ENCODE peak calls at places on chromosomes 4 and X, in nine cellular contexts. One of them, this sample, is unnamed.

GRCh38 chr4:89251396-89251795 is 56.2 kb downstream of the GPRIN3 start:
- DNase-seq in HCT116: no peak
- DNase-seq in neural progenitor cell: no peak
- DNase-seq in PC-3: no peak
- DNase-seq in hepatocyte: no peak
- DNase-seq in GM23338: no peak
- DNase-seq in GM23248: no peak
- DNase-seq in OCI-LY7: no peak
- DNase-seq in SK-N-SH: no peak
- DNase-seq in this sample: no peak

GRCh38 chr4:176709417-176709816 is 83.3 kb downstream of the VEGFC start:
- DNase-seq in SK-N-SH: no peak
- DNase-seq in OCI-LY7: no peak
- DNase-seq in hepatocyte: no peak
- DNase-seq in GM23338: no peak
- DNase-seq in HCT116: no peak
- DNase-seq in GM23248: no peak
- DNase-seq in neural progenitor cell: no peak
- DNase-seq in PC-3: no peak
- DNase-seq in this sample: no peak

GRCh38 chr4:148857973-148858534 is 415.8 kb upstream of the NR3C2 start:
- DNase-seq in hepatocyte: no peak
- DNase-seq in GM23248: no peak
- DNase-seq in neural progenitor cell: no peak
- DNase-seq in HCT116: no peak
- DNase-seq in SK-N-SH: no peak
- DNase-seq in OCI-LY7: no peak
- DNase-seq in GM23338: no peak
- DNase-seq in PC-3: no peak
- DNase-seq in this sample: no peak

GRCh38 chr4:140305053-140305452 is 68.4 kb upstream of the SCOC start:
- DNase-seq in hepatocyte: peak; percentile 14
- DNase-seq in GM23248: no peak
- DNase-seq in PC-3: peak; percentile 42
- DNase-seq in GM23338: no peak
- DNase-seq in SK-N-SH: no peak
- DNase-seq in OCI-LY7: no peak
- DNase-seq in neural progenitor cell: no peak
- DNase-seq in HCT116: no peak
- DNase-seq in this sample: no peak

GRCh38 chrX:121333942-121334341 is 286.5 kb downstream of the GLUD2 start:
- DNase-seq in PC-3: no peak
- DNase-seq in GM23248: no peak
- DNase-seq in GM23338: peak; percentile 33
- DNase-seq in SK-N-SH: no peak
- DNase-seq in hepatocyte: peak; percentile 9
- DNase-seq in OCI-LY7: peak; percentile 28
- DNase-seq in HCT116: no peak
- DNase-seq in neural progenitor cell: peak; percentile 3
- DNase-seq in this sample: peak; percentile 23

GRCh38 chrX:39981946-39982345 is 115.8 kb downstream of the BCOR start:
- DNase-seq in SK-N-SH: no peak
- DNase-seq in OCI-LY7: no peak
- DNase-seq in hepatocyte: no peak
- DNase-seq in GM23338: no peak
- DNase-seq in PC-3: no peak
- DNase-seq in GM23248: no peak
- DNase-seq in HCT116: no peak
- DNase-seq in neural progenitor cell: no peak
- DNase-seq in this sample: no peak

GRCh38 chrX:144327515-144327914 is 443.6 kb downstream of the UBE2NL start:
- DNase-seq in HCT116: no peak
- DNase-seq in PC-3: peak; percentile 47
- DNase-seq in GM23248: peak; percentile 6
- DNase-seq in hepatocyte: no peak
- DNase-seq in SK-N-SH: no peak
- DNase-seq in neural progenitor cell: no peak
- DNase-seq in OCI-LY7: no peak
- DNase-seq in GM23338: no peak
- DNase-seq in this sample: no peak

GRCh38 chr4:40283968-40284367 is 51.2 kb upstream of the CHRNA9 start:
- DNase-seq in hepatocyte: no peak
- DNase-seq in PC-3: peak; percentile 82
- DNase-seq in GM23338: peak; percentile 47
- DNase-seq in SK-N-SH: no peak
- DNase-seq in GM23248: peak; percentile 49
- DNase-seq in neural progenitor cell: no peak
- DNase-seq in HCT116: peak; percentile 91
- DNase-seq in OCI-LY7: peak; percentile 63
- DNase-seq in this sample: no peak

GRCh38 chrX:149962859-149963757 is 24.8 kb upstream of the EOLA2 start:
- DNase-seq in HCT116: peak; percentile 45
- DNase-seq in hepatocyte: peak; percentile 61
- DNase-seq in GM23338: peak; percentile 61
- DNase-seq in SK-N-SH: peak; percentile 55
- DNase-seq in PC-3: peak; percentile 77
- DNase-seq in neural progenitor cell: peak; percentile 72
- DNase-seq in GM23248: peak; percentile 80
- DNase-seq in OCI-LY7: peak; percentile 39
- DNase-seq in this sample: peak; percentile 6

GRCh38 chr4:31160146-31160545 is 440.0 kb downstream of the PCDH7 start:
- DNase-seq in GM23338: no peak
- DNase-seq in GM23248: no peak
- DNase-seq in HCT116: no peak
- DNase-seq in hepatocyte: no peak
- DNase-seq in PC-3: no peak
- DNase-seq in OCI-LY7: no peak
- DNase-seq in SK-N-SH: no peak
- DNase-seq in neural progenitor cell: no peak
- DNase-seq in this sample: no peak

DNA sequence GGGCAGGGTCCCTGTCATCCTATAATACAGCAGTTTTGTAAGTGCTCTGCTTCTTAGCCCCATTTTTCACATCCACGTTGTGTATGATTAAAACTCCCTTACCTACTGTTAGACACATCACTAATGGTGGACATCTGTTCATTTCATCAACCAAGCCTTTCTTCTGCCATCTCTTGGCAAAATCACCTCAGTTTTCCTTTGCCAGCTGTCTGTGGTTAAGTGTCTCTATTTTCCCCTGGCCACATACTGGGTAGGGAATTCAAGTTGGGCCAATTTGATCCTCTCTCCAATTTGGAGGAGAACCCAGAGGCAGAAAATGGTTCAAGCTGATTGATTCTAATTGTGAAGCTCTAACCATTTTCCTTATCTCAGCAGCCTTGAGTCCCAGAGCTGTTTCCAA is 436.1 kb downstream of the PCDH7 start:
- DNase-seq in HCT116: no peak
- DNase-seq in GM23248: no peak
- DNase-seq in OCI-LY7: no peak
- DNase-seq in SK-N-SH: no peak
- DNase-seq in PC-3: no peak
- DNase-seq in neural progenitor cell: no peak
- DNase-seq in GM23338: no peak
- DNase-seq in hepatocyte: no peak
- DNase-seq in this sample: no peak
- TF ChIP-seq EZH2phosphoT487 in HCT116: no peak
- TF ChIP-seq EZH2phosphoT487 in GM23248: no peak
- TF ChIP-seq EZH2phosphoT487 in OCI-LY7: no peak
- TF ChIP-seq EZH2phosphoT487 in SK-N-SH: no peak
- TF ChIP-seq EZH2phosphoT487 in PC-3: no peak
- TF ChIP-seq EZH2phosphoT487 in neural progenitor cell: no peak
- TF ChIP-seq EZH2phosphoT487 in GM23338: no peak
- TF ChIP-seq EZH2phosphoT487 in hepatocyte: no peak
- TF ChIP-seq EZH2phosphoT487 in this sample: no peak

GRCh38 chr4:135274461-135274860 is 1072.9 kb upstream of the PABPC4L start:
- DNase-seq in neural progenitor cell: no peak
- DNase-seq in OCI-LY7: no peak
- DNase-seq in HCT116: no peak
- DNase-seq in GM23338: no peak
- DNase-seq in GM23248: no peak
- DNase-seq in SK-N-SH: no peak
- DNase-seq in hepatocyte: no peak
- DNase-seq in PC-3: no peak
- DNase-seq in this sample: no peak
- H3K4me2 ChIP-seq in neural progenitor cell: no peak overlapping the region
- H3K4me2 ChIP-seq in OCI-LY7: no peak overlapping the region
- H3K4me2 ChIP-seq in HCT116: no peak overlapping the region
- H3K4me2 ChIP-seq in GM23338: no peak overlapping the region
- H3K4me2 ChIP-seq in GM23248: no peak overlapping the region
- H3K4me2 ChIP-seq in SK-N-SH: no peak overlapping the region
- H3K4me2 ChIP-seq in hepatocyte: no peak overlapping the region
- H3K4me2 ChIP-seq in PC-3: no peak overlapping the region
- H3K4me2 ChIP-seq in this sample: no peak overlapping the region

DNA sequence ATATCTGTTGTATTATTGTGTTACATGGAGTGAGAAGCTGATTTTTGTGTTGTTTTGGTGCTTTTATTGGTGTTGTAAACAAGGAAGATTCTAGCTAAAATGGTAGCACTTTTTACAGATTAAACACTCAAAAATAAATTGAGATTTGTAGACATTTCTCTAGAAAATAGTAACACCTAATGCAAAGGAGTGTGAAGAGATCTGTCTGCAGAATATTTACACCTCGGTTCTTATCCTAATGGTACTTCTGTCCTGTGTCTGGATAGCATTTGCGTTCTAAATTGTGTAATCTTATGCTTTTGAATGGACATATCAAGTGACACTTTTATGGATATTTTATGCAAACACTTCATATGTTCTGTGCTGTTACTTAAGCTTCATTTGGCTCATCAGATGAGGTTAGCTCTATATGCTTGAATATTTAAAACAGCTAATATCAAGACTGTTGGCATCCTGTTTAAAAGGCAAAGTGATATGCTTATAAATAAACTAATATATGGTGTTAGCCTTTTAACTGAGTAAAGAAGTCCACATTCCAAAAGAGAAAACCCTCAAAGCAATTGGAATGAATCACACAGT is 6.0 kb downstream of the PCDH7 start:
- DNase-seq in HCT116: no peak
- DNase-seq in GM23338: no peak
- DNase-seq in SK-N-SH: no peak
- DNase-seq in PC-3: no peak
- DNase-seq in neural progenitor cell: no peak
- DNase-seq in hepatocyte: no peak
- DNase-seq in OCI-LY7: no peak
- DNase-seq in GM23248: no peak
- DNase-seq in this sample: no peak
- H3K27ac ChIP-seq in HCT116: peak overlapping the region; percentile 34
- H3K27ac ChIP-seq in GM23338: no peak overlapping the region
- H3K27ac ChIP-seq in SK-N-SH: no peak overlapping the region
- H3K27ac ChIP-seq in PC-3: no peak overlapping the region
- H3K27ac ChIP-seq in neural progenitor cell: no peak overlapping the region
- H3K27ac ChIP-seq in hepatocyte: no peak overlapping the region
- H3K27ac ChIP-seq in OCI-LY7: no peak overlapping the region
- H3K27ac ChIP-seq in GM23248: no peak overlapping the region
- H3K27ac ChIP-seq in this sample: no peak overlapping the region

DNA sequence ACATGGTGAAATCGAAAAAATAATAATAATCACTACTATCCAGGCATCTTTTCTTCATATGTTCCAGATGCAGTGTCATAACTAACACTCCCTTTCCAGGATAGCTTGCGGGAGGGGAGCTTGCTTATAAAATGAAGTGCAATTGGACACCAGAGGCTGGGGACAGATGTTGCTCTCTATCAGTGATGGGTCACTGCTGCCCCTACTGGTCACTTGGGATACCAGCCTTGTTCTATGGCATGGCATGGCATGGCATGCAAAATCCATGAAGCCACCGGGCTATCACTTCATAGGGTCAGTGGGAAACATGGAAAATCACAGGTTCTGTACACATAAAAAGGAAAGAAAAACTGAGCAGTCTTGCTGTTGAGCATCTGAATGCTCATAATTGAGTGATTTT is 168.1 kb downstream of the GLRA2 start:
- DNase-seq in neural progenitor cell: peak; percentile 55
- DNase-seq in HCT116: peak; percentile 34
- DNase-seq in SK-N-SH: peak; percentile 59
- DNase-seq in PC-3: peak; percentile 69
- DNase-seq in GM23248: peak; percentile 26
- DNase-seq in hepatocyte: peak; percentile 13
- DNase-seq in OCI-LY7: peak; percentile 19
- DNase-seq in GM23338: peak; percentile 64
- DNase-seq in this sample: peak; percentile 8
- TF ChIP-seq EZH2phosphoT487 in neural progenitor cell: no peak
- TF ChIP-seq EZH2phosphoT487 in HCT116: no peak
- TF ChIP-seq EZH2phosphoT487 in SK-N-SH: no peak
- TF ChIP-seq EZH2phosphoT487 in PC-3: no peak
- TF ChIP-seq EZH2phosphoT487 in GM23248: no peak
- TF ChIP-seq EZH2phosphoT487 in hepatocyte: no peak
- TF ChIP-seq EZH2phosphoT487 in OCI-LY7: no peak
- TF ChIP-seq EZH2phosphoT487 in GM23338: no peak
- TF ChIP-seq EZH2phosphoT487 in this sample: no peak

GRCh38 chr4:155809835-155810234 is 51.0 kb downstream of the GUCY1B1 start:
- DNase-seq in PC-3: peak; percentile 87
- DNase-seq in OCI-LY7: peak; percentile 65
- DNase-seq in neural progenitor cell: peak; percentile 77
- DNase-seq in GM23248: peak; percentile 87
- DNase-seq in hepatocyte: peak; percentile 85
- DNase-seq in GM23338: peak; percentile 91
- DNase-seq in SK-N-SH: peak; percentile 41
- DNase-seq in HCT116: peak; percentile 85
- DNase-seq in this sample: peak; percentile 94
- H3K4me2 ChIP-seq in PC-3: no peak overlapping the region
- H3K4me2 ChIP-seq in OCI-LY7: no peak overlapping the region
- H3K4me2 ChIP-seq in neural progenitor cell: no peak overlapping the region
- H3K4me2 ChIP-seq in GM23248: no peak overlapping the region
- H3K4me2 ChIP-seq in hepatocyte: no peak overlapping the region
- H3K4me2 ChIP-seq in GM23338: no peak overlapping the region
- H3K4me2 ChIP-seq in SK-N-SH: no peak overlapping the region
- H3K4me2 ChIP-seq in HCT116: no peak overlapping the region
- H3K4me2 ChIP-seq in this sample: no peak overlapping the region

GRCh38 chrX:11949291-11949690 is 189.0 kb upstream of the FRMPD4 start:
- DNase-seq in neural progenitor cell: no peak
- DNase-seq in SK-N-SH: no peak
- DNase-seq in OCI-LY7: no peak
- DNase-seq in PC-3: no peak
- DNase-seq in hepatocyte: no peak
- DNase-seq in GM23338: no peak
- DNase-seq in GM23248: no peak
- DNase-seq in HCT116: no peak
- DNase-seq in this sample: no peak

GRCh38 chrX:11954196-11954595 is 184.1 kb upstream of the FRMPD4 start:
- DNase-seq in GM23248: no peak
- DNase-seq in PC-3: no peak
- DNase-seq in hepatocyte: no peak
- DNase-seq in SK-N-SH: no peak
- DNase-seq in GM23338: no peak
- DNase-seq in neural progenitor cell: no peak
- DNase-seq in OCI-LY7: no peak
- DNase-seq in HCT116: no peak
- DNase-seq in this sample: no peak

GRCh38 chrX:11952176-11952720 is 186.0 kb upstream of the FRMPD4 start:
- DNase-seq in GM23248: no peak
- DNase-seq in SK-N-SH: no peak
- DNase-seq in hepatocyte: no peak
- DNase-seq in OCI-LY7: no peak
- DNase-seq in PC-3: no peak
- DNase-seq in HCT116: no peak
- DNase-seq in neural progenitor cell: no peak
- DNase-seq in GM23338: no peak
- DNase-seq in this sample: no peak

DNA sequence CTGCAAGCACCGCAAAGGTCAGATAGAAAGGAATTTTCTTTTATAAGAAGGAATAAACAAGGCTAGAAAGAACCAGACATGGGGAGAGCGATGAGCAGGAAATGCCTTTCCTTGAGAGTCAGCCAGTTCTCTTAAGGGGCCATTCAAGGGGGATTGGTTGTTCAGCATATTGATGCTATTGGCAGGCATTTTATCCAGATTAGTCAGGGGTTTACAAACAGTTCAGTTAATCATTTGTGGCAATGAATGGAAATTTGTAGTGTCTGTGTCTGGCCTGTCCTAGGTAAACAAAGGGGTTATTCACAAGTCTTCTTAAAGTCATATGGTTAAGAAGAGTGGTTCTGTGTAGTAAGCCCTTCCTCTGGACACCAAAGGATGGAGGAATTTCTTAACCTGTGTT is 184.7 kb upstream of the FRMPD4 start:
- DNase-seq in neural progenitor cell: peak; percentile 42
- DNase-seq in SK-N-SH: no peak
- DNase-seq in HCT116: no peak
- DNase-seq in OCI-LY7: no peak
- DNase-seq in GM23338: no peak
- DNase-seq in hepatocyte: peak; percentile 13
- DNase-seq in GM23248: peak; percentile 41
- DNase-seq in PC-3: peak; percentile 90
- DNase-seq in this sample: no peak
- H3K27ac ChIP-seq in neural progenitor cell: no peak overlapping the region
- H3K27ac ChIP-seq in SK-N-SH: no peak overlapping the region
- H3K27ac ChIP-seq in HCT116: no peak overlapping the region
- H3K27ac ChIP-seq in OCI-LY7: no peak overlapping the region
- H3K27ac ChIP-seq in GM23338: no peak overlapping the region
- H3K27ac ChIP-seq in hepatocyte: peak overlapping the region; percentile 31
- H3K27ac ChIP-seq in GM23248: no peak overlapping the region
- H3K27ac ChIP-seq in PC-3: peak overlapping the region; percentile 65
- H3K27ac ChIP-seq in this sample: no peak overlapping the region